ENCODE peak calls at places on chromosomes 2 and 18, in four cellular contexts. One of them, this sample, is unnamed.

GRCh38 chr18:6054443-6054842 is 159.1 kb upstream of the TMEM200C start:
- DNase-seq in cardiac muscle cell: no peak
- DNase-seq in NCI-H1092: no peak
- DNase-seq in T follicular helper cell: no peak
- DNase-seq in this sample: no peak

GRCh38 chr2:181988154-181988924 is 2.7 kb downstream of the PPP1R1C start:
- DNase-seq in cardiac muscle cell: no peak
- DNase-seq in NCI-H1092: no peak
- DNase-seq in T follicular helper cell: no peak
- DNase-seq in this sample: no peak

GRCh38 chr2:223846524-223846923 is 9.1 kb upstream of the AP1S3 start:
- DNase-seq in cardiac muscle cell: peak
- DNase-seq in NCI-H1092: no peak
- DNase-seq in T follicular helper cell: no peak
- DNase-seq in this sample: no peak

GRCh38 chr2:128388414-128389032 is 69.9 kb upstream of the HS6ST1 start:
- DNase-seq in cardiac muscle cell: peak
- DNase-seq in NCI-H1092: no peak
- DNase-seq in T follicular helper cell: no peak
- DNase-seq in this sample: peak

GRCh38 chr18:36355511-36355910 is 58.0 kb downstream of the FHOD3 start:
- DNase-seq in cardiac muscle cell: no peak
- DNase-seq in NCI-H1092: no peak
- DNase-seq in T follicular helper cell: no peak
- DNase-seq in this sample: no peak

GRCh38 chr2:69601179-69601612 is 42.3 kb downstream of the AAK1 start:
- DNase-seq in cardiac muscle cell: peak
- DNase-seq in NCI-H1092: no peak
- DNase-seq in T follicular helper cell: no peak
- DNase-seq in this sample: no peak

GRCh38 chr2:143152219-143152618 is 23.0 kb downstream of the ARHGAP15 start:
- DNase-seq in cardiac muscle cell: no peak
- DNase-seq in NCI-H1092: no peak
- DNase-seq in T follicular helper cell: no peak
- DNase-seq in this sample: no peak

GRCh38 chr2:121419081-121419699 is 111.5 kb upstream of the RNU4ATAC start:
- DNase-seq in cardiac muscle cell: no peak
- DNase-seq in NCI-H1092: no peak
- DNase-seq in T follicular helper cell: no peak
- DNase-seq in this sample: no peak

GRCh38 chr2:70118798-70119454 is 31.6 kb downstream of the PCBP1 start:
- DNase-seq in cardiac muscle cell: peak
- DNase-seq in NCI-H1092: no peak
- DNase-seq in T follicular helper cell: no peak
- DNase-seq in this sample: no peak

GRCh38 chr2:230473378-230473777 is 57.4 kb downstream of the SP100 start:
- DNase-seq in cardiac muscle cell: no peak
- DNase-seq in NCI-H1092: no peak
- DNase-seq in T follicular helper cell: no peak
- DNase-seq in this sample: no peak

GRCh38 chr2:23589220-23589647 is 204.3 kb downstream of the KLHL29 start:
- DNase-seq in cardiac muscle cell: no peak
- DNase-seq in NCI-H1092: no peak
- DNase-seq in T follicular helper cell: no peak
- DNase-seq in this sample: no peak

GRCh38 chr2:220015576-220015975 is 388.1 kb downstream of the SLC4A3 start:
- DNase-seq in cardiac muscle cell: peak
- DNase-seq in NCI-H1092: no peak
- DNase-seq in T follicular helper cell: no peak
- DNase-seq in this sample: no peak

GRCh38 chr18:13222371-13223281 is 4.1 kb downstream of the LDLRAD4 start:
- DNase-seq in cardiac muscle cell: no peak
- DNase-seq in NCI-H1092: peak
- DNase-seq in T follicular helper cell: no peak
- DNase-seq in this sample: no peak

GRCh38 chr2:88709117-88709739 is 17.8 kb downstream of the RPIA start:
- DNase-seq in cardiac muscle cell: peak
- DNase-seq in NCI-H1092: no peak
- DNase-seq in T follicular helper cell: no peak
- DNase-seq in this sample: no peak

GRCh38 chr18:23890589-23890988 is 124.0 kb upstream of the TTC39C start:
- DNase-seq in cardiac muscle cell: peak
- DNase-seq in NCI-H1092: no peak
- DNase-seq in T follicular helper cell: no peak
- DNase-seq in this sample: no peak

GRCh38 chr2:128198666-128199065 is 107.7 kb downstream of the UGGT1 start:
- DNase-seq in cardiac muscle cell: peak
- DNase-seq in NCI-H1092: no peak
- DNase-seq in T follicular helper cell: no peak
- DNase-seq in this sample: no peak

This sample was measured in HT-29.